ENCODE peak calls at places on chromosomes 7 and 10, in five cellular contexts. A is adipocyte; R is effector memory CD4-positive, alpha-beta T cell; G is BJ; I is OCI-LY7. D is an unnamed sample.

GRCh38 chr7:150735596-150736358 is 1.4 kb upstream of the GIMAP5 start:
- DNase-seq in A (no peak), R (no peak), G (no peak), I (no peak), D (no peak)

GRCh38 chr10:45558406-45558805 is 114.2 kb downstream of the ZFAND4 start:
- DNase-seq in A (no peak), R (no peak), G (no peak), I (no peak), D (no peak)

GRCh38 chr10:13984647-13985155 is 346.0 kb downstream of the FRMD4A start:
- DNase-seq in A (peak), R (no peak), G (peak), I (no peak), D (peak)

GRCh38 chr7:44051611-44052220 is 7.2 kb downstream of the DBNL start:
- DNase-seq in A (no peak), R (no peak), G (no peak), I (no peak), D (no peak)

GRCh38 chr7:29299986-29300609 is 105.5 kb downstream of the CHN2 start:
- DNase-seq in A (no peak), R (no peak), G (no peak), I (no peak), D (no peak)

GRCh38 chr7:141045126-141045841 is 28.6 kb upstream of the TMEM178B start:
- DNase-seq in A (peak), R (no peak), G (no peak), I (no peak), D (no peak)

GRCh38 chr10:8835453-8836167 is 781.1 kb downstream of the GATA3 start:
- DNase-seq in A (no peak), R (no peak), G (no peak), I (no peak), D (no peak)

GRCh38 chr10:13352519-13352918 is 4.4 kb upstream of the SEPHS1 start:
- DNase-seq in A (no peak), R (no peak), G (no peak), I (peak), D (no peak)

GRCh38 chr10:117399341-117400196 is 24.3 kb upstream of the PDZD8 start:
- DNase-seq in A (no peak), R (no peak), G (no peak), I (no peak), D (no peak)

GRCh38 chr7:15461576-15461975 is 100.2 kb downstream of the AGMO start:
- DNase-seq in A (peak), R (no peak), G (peak), I (no peak), D (peak)

GRCh38 chr7:38709123-38709522 is 78.0 kb upstream of the AMPH start:
- DNase-seq in A (no peak), R (no peak), G (no peak), I (no peak), D (no peak)

GRCh38 chr10:95208702-95209391 is 14.8 kb downstream of the ACSM6 start:
- DNase-seq in A (peak), R (no peak), G (no peak), I (peak), D (peak)

GRCh38 chr10:130177250-130177649 is 41.1 kb downstream of the GLRX3 start:
- DNase-seq in A (no peak), R (no peak), G (no peak), I (no peak), D (no peak)

GRCh38 chr10:71840177-71840711 is 10.8 kb downstream of the PSAP start:
- DNase-seq in A (peak), R (no peak), G (peak), I (no peak), D (peak)

GRCh38 chr10:121405549-121405948 is 192.7 kb downstream of the FGFR2 start:
- DNase-seq in A (no peak), R (no peak), G (no peak), I (no peak), D (no peak)

GRCh38 chr7:137992738-137993394 is 9.0 kb downstream of the CREB3L2 start:
- DNase-seq in A (peak), R (no peak), G (peak), I (no peak), D (peak)

GRCh38 chr10:76303682-76304316 is 872.4 kb downstream of the LRMDA start:
- DNase-seq in A (peak), R (no peak), G (no peak), I (peak), D (peak)

DNA sequence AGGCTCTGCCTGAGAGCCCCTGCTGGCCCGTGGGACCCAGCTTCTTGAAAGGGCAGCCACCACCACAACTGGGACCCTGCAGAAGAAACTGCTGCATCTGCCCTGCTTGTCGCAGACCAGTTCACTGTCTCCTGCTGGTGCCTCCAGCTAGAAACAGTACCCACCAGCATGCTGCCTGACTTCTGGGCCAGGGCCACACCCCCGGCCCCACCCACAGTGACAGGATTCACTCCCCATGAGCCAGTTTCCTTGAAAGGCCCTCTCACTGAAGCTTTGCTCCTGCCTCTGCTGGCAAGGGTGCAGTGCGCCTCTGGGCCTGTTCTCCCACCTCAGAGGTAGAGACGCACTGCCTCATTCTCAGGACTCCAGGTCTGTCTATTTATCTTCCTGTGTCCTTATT is 32.4 kb downstream of the ANXA11 start:
- DNase-seq in A (no peak), R (no peak), G (no peak), I (no peak), D (no peak)
- H3K4me3 ChIP-seq in A (no peak), R (no peak), G (no peak), I (no peak), D (no peak)

DNA sequence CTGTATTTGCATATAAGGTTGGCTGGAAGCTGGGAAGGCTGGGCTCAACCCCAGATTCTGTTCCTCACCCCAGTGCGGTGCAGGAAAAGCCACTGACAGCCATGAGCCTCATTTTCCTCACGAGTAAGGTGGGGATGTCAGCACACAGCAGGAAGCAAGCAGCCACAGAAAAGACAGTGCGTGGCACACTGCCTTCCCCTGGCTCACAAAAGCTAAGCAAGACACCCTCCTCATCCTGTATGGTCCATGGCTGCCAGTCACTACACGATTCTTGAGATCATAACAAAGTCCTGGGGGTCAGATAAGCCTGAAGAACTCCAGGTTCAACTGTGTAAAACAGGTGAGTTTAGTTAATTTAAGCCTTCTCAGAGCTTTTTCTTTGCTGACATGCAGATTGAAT is 28.9 kb upstream of the DDC start:
- DNase-seq in A (no peak), R (no peak), G (no peak), I (no peak), D (no peak)
- H3K4me3 ChIP-seq in A (no peak), R (no peak), G (no peak), I (no peak), D (no peak)

DNA sequence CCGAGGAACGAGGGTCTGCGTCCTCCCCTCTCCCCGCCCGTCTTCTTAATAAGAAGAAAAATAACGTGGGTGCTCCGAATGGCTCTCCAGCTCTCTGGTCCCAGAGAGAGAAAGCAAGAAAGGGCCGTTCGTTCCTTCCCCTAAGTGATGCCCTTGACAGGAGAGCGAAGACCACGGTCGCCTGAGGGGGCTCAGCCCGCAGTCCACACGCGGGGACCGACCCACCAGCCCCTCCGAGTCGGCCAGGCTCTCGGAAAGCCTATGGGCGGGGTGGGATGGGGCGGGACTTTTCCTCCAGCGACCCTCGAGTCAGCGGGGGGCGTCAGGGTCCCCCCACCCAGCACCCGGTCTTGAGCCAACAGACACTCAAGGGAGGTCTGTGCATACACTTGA is 53.2 kb upstream of the FHIP2A start:
- DNase-seq in A (no peak), R (no peak), G (no peak), I (no peak), D (no peak)
- H3K4me3 ChIP-seq in A (peak), R (peak), G (peak), I (no peak), D (peak)

GRCh38 chr10:34674169-34674568 is 140.9 kb downstream of the PARD3 start:
- DNase-seq in A (no peak), R (no peak), G (no peak), I (no peak), D (no peak)
- H3K4me3 ChIP-seq in A (no peak), R (no peak), G (no peak), I (no peak), D (no peak)

D was measured in astrocyte of the spinal cord.